ENCODE peak calls at places on chromosomes 5 and 9, in seven cellular contexts. J is GM23248, C is dermis blood vessel endothelial cell, I is head of caudate nucleus, F is activated gamma-delta T cell treated with Interleukin-2 at 50 U/mL for 16 hours, Y is BE2C, T is ELF-1. V is an unnamed sample.

GRCh38 chr9:136645903-136646754 is 16.6 kb upstream of the EGFL7 start:
- DNase-seq in C (peak; percentile 98), F (no peak), T (peak; percentile 60), Y (peak; percentile 87), I (no peak), J (no peak), V (no peak)

GRCh38 chr5:34001231-34001935 is 6.5 kb downstream of the AMACR start:
- DNase-seq in Y (no peak), T (peak; percentile 33), F (no peak), I (peak; percentile 53), C (no peak), J (peak; percentile 18), V (no peak)

GRCh38 chr9:69180670-69181069 is 6.6 kb downstream of the TJP2 start:
- DNase-seq in F (peak; percentile 9), T (no peak), J (peak; percentile 96), I (no peak), C (peak; percentile 99), Y (peak; percentile 73), V (peak; percentile 44)

GRCh38 chr9:129400001-129400970 is 220.6 kb downstream of the C9orf50 start:
- DNase-seq in C (no peak), J (no peak), F (no peak), Y (no peak), T (no peak), I (no peak), V (no peak)

GRCh38 chr9:110580850-110581249 is 1.3 kb upstream of the SVEP1 start:
- DNase-seq in F (no peak), Y (no peak), I (no peak), J (peak; percentile 71), C (no peak), T (no peak), V (no peak)

GRCh38 chr5:134075102-134075501 is 39.4 kb upstream of the TCF7 start:
- DNase-seq in T (no peak), C (no peak), F (no peak), J (no peak), Y (no peak), I (no peak), V (no peak)

GRCh38 chr5:64784451-64785025 is 15.8 kb downstream of the CWC27 start:
- DNase-seq in J (peak; percentile 88), T (peak; percentile 44), I (peak; percentile 83), C (peak; percentile 93), Y (peak; percentile 78), F (peak; percentile 70), V (peak; percentile 83)

GRCh38 chr5:176185133-176185733 is 53.0 kb upstream of the SIMC1 start:
- DNase-seq in C (no peak), I (no peak), F (no peak), Y (no peak), T (no peak), J (no peak), V (no peak)

GRCh38 chr5:116428966-116429365 is 145.7 kb downstream of the SEMA6A start:
- DNase-seq in I (peak; percentile 51), F (no peak), J (no peak), C (no peak), T (no peak), Y (no peak), V (no peak)

GRCh38 chr9:5863092-5863746 is 27.5 kb upstream of the MLANA start:
- DNase-seq in I (no peak), C (no peak), F (no peak), J (no peak), Y (no peak), T (no peak), V (no peak)

GRCh38 chr9:72557549-72557948 is 36.1 kb downstream of the TMC1 start:
- DNase-seq in I (no peak), F (peak; percentile 5), T (peak; percentile 78), Y (no peak), C (peak; percentile 87), J (peak; percentile 96), V (peak; percentile 22)

GRCh38 chr9:126411225-126411947 is 84.8 kb downstream of the MVB12B start:
- DNase-seq in T (no peak), C (no peak), F (no peak), Y (no peak), I (no peak), J (peak; percentile 72), V (peak; percentile 78)